ENCODE peak calls at places on chromosomes 7 and 10, in six cellular contexts. U, N, B, R, C and T are unnamed samples. For H3K27me3, the result is how much of the 10 kb centered on the place peaks cover.

GRCh38 chr10:26367771-26368170 is 70.4 kb upstream of the APBB1IP start:
- DNase-seq in R (no peak), U (no peak), C (no peak), B (no peak), N (no peak), T (no peak)

GRCh38 chr7:39949980-39950472 is at the start of gene CDK13:
- DNase-seq in U (peak), N (peak), B (peak), R (peak), C (peak), T (peak)

GRCh38 chr10:93081834-93082233 is 8.1 kb downstream of the CYP26A1 start:
- DNase-seq in B (no peak), U (no peak), C (peak), R (no peak), N (no peak), T (no peak)

GRCh38 chr7:147509052-147509480 is 1081.5 kb upstream of the C7orf33 start:
- DNase-seq in R (no peak), B (no peak), U (no peak), N (no peak), C (peak), T (no peak)

GRCh38 chr7:77912293-77912692 is 113.7 kb downstream of the PHTF2 start:
- DNase-seq in N (no peak), R (no peak), C (no peak), B (no peak), U (no peak), T (no peak)

GRCh38 chr10:119246862-119247549 is 39.6 kb downstream of the GRK5 start:
- DNase-seq in C (peak), B (peak), N (no peak), U (no peak), R (peak), T (peak)

GRCh38 chr10:67664936-67665335 is 31.1 kb downstream of the CTNNA3 start:
- DNase-seq in N (no peak), B (no peak), C (peak), R (no peak), U (no peak), T (no peak)

GRCh38 chr10:35336921-35337741 is 822 bp downstream of the CCNY start:
- DNase-seq in N (peak), B (no peak), R (peak), U (peak), C (no peak), T (peak)

GRCh38 chr10:104317195-104318095 is 20.8 kb downstream of the ITPRIP start:
- DNase-seq in C (peak), B (peak), N (no peak), U (peak), R (peak), T (no peak)

GRCh38 chr10:113108180-113108835 is 158.3 kb downstream of the TCF7L2 start:
- DNase-seq in N (peak), R (no peak), C (no peak), B (no peak), U (no peak), T (no peak)

GRCh38 chr10:21138769-21139324 is 241.7 kb upstream of the NEBL start:
- DNase-seq in N (no peak), U (no peak), R (no peak), B (no peak), C (no peak), T (no peak)

GRCh38 chr7:157816086-157816485 is 479.3 kb downstream of the DNAJB6 start:
- DNase-seq in B (no peak), C (no peak), R (peak), U (no peak), N (no peak), T (no peak)

GRCh38 chr7:85114342-85114741 is 72.5 kb downstream of the SEMA3D start:
- DNase-seq in N (no peak), R (no peak), C (no peak), U (no peak), B (no peak), T (no peak)

GRCh38 chr10:35422236-35422635 is 85.9 kb downstream of the CCNY start:
- DNase-seq in R (no peak), C (peak), U (no peak), N (no peak), B (no peak), T (no peak)

GRCh38 chr7:17516768-17517167 is 218.3 kb downstream of the AHR start:
- DNase-seq in C (peak), R (no peak), U (no peak), N (no peak), B (no peak), T (no peak)

GRCh38 chr10:94235470-94235869 is 127.3 kb downstream of the NOC3L start:
- DNase-seq in R (no peak), N (no peak), B (no peak), C (no peak), U (no peak), T (no peak)

GRCh38 chr10:47159361-47160228 is 140.4 kb upstream of the GDF10 start:
- DNase-seq in C (no peak), N (no peak), U (no peak), B (no peak), R (peak), T (no peak)

GRCh38 chr7:7720193-7720592 is 1.8 kb upstream of the RPA3 start:
- DNase-seq in B (no peak), R (no peak), N (no peak), C (no peak), U (no peak), T (no peak)

GRCh38 chr10:2972216-2972615 is 95.1 kb upstream of the PFKP start:
- DNase-seq in B (no peak), U (no peak), C (no peak), N (no peak), R (no peak), T (no peak)

GRCh38 chr10:73589538-73590126 is 1.5 kb downstream of the USP54 start:
- DNase-seq in C (peak), N (no peak), R (no peak), B (no peak), U (no peak), T (no peak)

GRCh38 chr10:3237055-3237454 is 64.5 kb upstream of the PITRM1 start:
- DNase-seq in R (no peak), N (no peak), B (no peak), C (no peak), U (no peak), T (no peak)

GRCh38 chr7:84188811-84189405 is 5.7 kb downstream of the SEMA3A start:
- DNase-seq in C (peak), N (no peak), R (no peak), U (no peak), B (no peak), T (no peak)

GRCh38 chr7:149245244-149245643 is 5.8 kb downstream of the ZNF212 start:
- DNase-seq in B (no peak), U (no peak), C (peak), N (no peak), R (no peak), T (no peak)

GRCh38 chr7:142389544-142389943 is 131.7 kb upstream of the PRSS58 start:
- DNase-seq in N (no peak), C (peak), R (no peak), U (no peak), B (no peak), T (no peak)

GRCh38 chr10:19815478-19816419 is 483 bp upstream of the PLXDC2 start:
- DNase-seq in U (peak), B (peak), N (peak), R (peak), C (peak), T (peak)

GRCh38 chr10:93435061-93435491 is 47.1 kb downstream of the MYOF start:
- DNase-seq in R (no peak), N (no peak), U (no peak), C (no peak), B (no peak), T (no peak)

GRCh38 chr10:102641398-102641797 is 2.9 kb upstream of the TRIM8 start:
- DNase-seq in N (no peak), R (no peak), C (no peak), U (no peak), B (no peak), T (no peak)

GRCh38 chr10:287814-288213 is 152.6 kb downstream of the ZMYND11 start:
- DNase-seq in N (no peak), B (no peak), U (no peak), C (no peak), R (no peak), T (no peak)

GRCh38 chr10:132264966-132265877 is 42.5 kb downstream of the STK32C start:
- DNase-seq in N (no peak), U (no peak), C (peak), R (peak), B (no peak), T (no peak)

GRCh38 chr10:63697956-63698814 is 177.0 kb downstream of the REEP3 start:
- DNase-seq in N (no peak), C (no peak), B (no peak), R (no peak), U (no peak), T (no peak)

GRCh38 chr10:119119400-119119799 is 15.5 kb downstream of the DENND10 start:
- DNase-seq in R (no peak), U (no peak), B (no peak), N (no peak), C (no peak), T (no peak)

GRCh38 chr10:97069026-97069425 is 116.7 kb downstream of the SLIT1 start:
- DNase-seq in U (no peak), B (no peak), C (no peak), R (peak), N (no peak), T (no peak)
- H3K27me3 ChIP-seq in U (under half), B (under half), C (under half), R (under half), N (under half), T (under half)

GRCh38 chr7:128167316-128167691 is 73.8 kb upstream of the LEP start:
- DNase-seq in C (peak), N (peak), B (no peak), U (peak), R (no peak), T (peak)
- TF ChIP-seq POLR2A in C (no peak), N (no peak), B (no peak), U (no peak), R (no peak), T (no peak)

GRCh38 chr7:155517452-155517851 is 28.9 kb downstream of the CNPY1 start:
- DNase-seq in N (no peak), U (no peak), R (no peak), B (no peak), C (no peak), T (no peak)
- H3K27me3 ChIP-seq in N (under half), U (under half), R (under half), B (under half), C (under half), T (under half)

DNA sequence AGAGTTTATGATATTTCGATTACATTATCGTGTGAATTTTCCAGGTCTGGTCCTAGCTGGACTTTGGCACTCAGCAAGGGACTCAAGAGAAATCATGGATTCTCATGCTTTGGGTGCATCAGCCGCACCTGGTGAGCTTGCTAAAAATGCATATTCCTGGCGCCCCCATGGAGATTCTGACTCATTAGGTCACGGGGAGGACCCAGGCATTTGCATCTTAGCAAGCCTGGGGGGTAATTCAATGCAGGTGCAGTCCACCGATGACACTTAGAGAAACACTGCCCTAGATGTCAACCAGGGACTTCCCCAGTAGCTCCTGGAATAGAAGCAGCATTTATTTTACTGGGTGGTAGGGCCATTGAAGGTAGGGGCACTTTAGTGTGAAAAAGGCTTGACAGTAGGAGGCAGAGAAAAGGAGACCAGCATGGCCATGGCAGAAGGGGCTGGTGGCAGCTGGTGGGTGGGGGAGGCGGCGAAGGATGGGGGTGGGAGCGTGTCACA is 29.9 kb upstream of the PDCD4 start:
- DNase-seq in R (no peak), U (no peak), B (no peak), C (no peak), N (no peak), T (no peak)
- TF ChIP-seq POLR2A in R (no peak), U (no peak), B (no peak), C (no peak), N (no peak), T (no peak)